ENCODE peak calls at places on chromosomes 16 and 17, in five cellular contexts. One of them, this sample, is unnamed.

GRCh38 chr17:82655523-82655922 is 7.3 kb upstream of the WDR45B start:
- DNase-seq in ascending aorta: no peak
- DNase-seq in SK-N-SH: no peak
- DNase-seq in IMR-90: no peak
- DNase-seq in AG04450: no peak
- DNase-seq in this sample: no peak

GRCh38 chr17:2232244-2232638 is 71.3 kb downstream of the SMG6 start:
- DNase-seq in IMR-90: peak
- DNase-seq in AG04450: no peak
- DNase-seq in SK-N-SH: no peak
- DNase-seq in ascending aorta: peak
- DNase-seq in this sample: no peak

GRCh38 chr16:69934044-69934443 is 17.1 kb upstream of the CLEC18A start:
- DNase-seq in IMR-90: no peak
- DNase-seq in SK-N-SH: no peak
- DNase-seq in ascending aorta: no peak
- DNase-seq in AG04450: no peak
- DNase-seq in this sample: no peak

GRCh38 chr17:7392696-7393612 is 1.4 kb downstream of the PLSCR3 start:
- DNase-seq in ascending aorta: no peak
- DNase-seq in AG04450: no peak
- DNase-seq in IMR-90: no peak
- DNase-seq in SK-N-SH: peak
- DNase-seq in this sample: no peak

GRCh38 chr16:1550061-1550460 is 16.6 kb downstream of the TMEM204 start:
- DNase-seq in SK-N-SH: no peak
- DNase-seq in IMR-90: no peak
- DNase-seq in ascending aorta: no peak
- DNase-seq in AG04450: no peak
- DNase-seq in this sample: no peak

GRCh38 chr16:19384656-19385055 is 33.0 kb upstream of the TMC5 start:
- DNase-seq in AG04450: no peak
- DNase-seq in IMR-90: no peak
- DNase-seq in SK-N-SH: no peak
- DNase-seq in ascending aorta: no peak
- DNase-seq in this sample: peak

GRCh38 chr17:50108556-50108955 is 13.4 kb downstream of the PDK2 start:
- DNase-seq in ascending aorta: no peak
- DNase-seq in IMR-90: no peak
- DNase-seq in SK-N-SH: no peak
- DNase-seq in AG04450: no peak
- DNase-seq in this sample: no peak

GRCh38 chr16:75273054-75273925 is 21.9 kb upstream of the BCAR1 start:
- DNase-seq in IMR-90: peak
- DNase-seq in SK-N-SH: no peak
- DNase-seq in ascending aorta: no peak
- DNase-seq in AG04450: no peak
- DNase-seq in this sample: peak

GRCh38 chr17:76872221-76872873 is 4.1 kb downstream of the MGAT5B start:
- DNase-seq in IMR-90: peak
- DNase-seq in AG04450: peak
- DNase-seq in SK-N-SH: peak
- DNase-seq in ascending aorta: no peak
- DNase-seq in this sample: peak

GRCh38 chr16:10828851-10829331 is 10.3 kb upstream of the TVP23A start:
- DNase-seq in ascending aorta: peak
- DNase-seq in AG04450: peak
- DNase-seq in SK-N-SH: peak
- DNase-seq in IMR-90: peak
- DNase-seq in this sample: peak

GRCh38 chr17:8105957-8106398 is 12.3 kb downstream of the ALOXE3 start:
- DNase-seq in SK-N-SH: no peak
- DNase-seq in AG04450: no peak
- DNase-seq in IMR-90: no peak
- DNase-seq in ascending aorta: no peak
- DNase-seq in this sample: peak

GRCh38 chr16:86604436-86605220 is 26.3 kb downstream of the FOXL1 start:
- DNase-seq in IMR-90: no peak
- DNase-seq in SK-N-SH: no peak
- DNase-seq in AG04450: no peak
- DNase-seq in ascending aorta: peak
- DNase-seq in this sample: no peak

GRCh38 chr17:33469411-33469810 is 176.3 kb upstream of the ASIC2 start:
- DNase-seq in SK-N-SH: no peak
- DNase-seq in ascending aorta: no peak
- DNase-seq in IMR-90: no peak
- DNase-seq in AG04450: no peak
- DNase-seq in this sample: no peak

GRCh38 chr17:39787743-39788484 is 50.2 kb downstream of the GRB7 start:
- DNase-seq in AG04450: no peak
- DNase-seq in SK-N-SH: no peak
- DNase-seq in IMR-90: no peak
- DNase-seq in ascending aorta: no peak
- DNase-seq in this sample: peak

GRCh38 chr17:28421775-28422305 is 15.8 kb upstream of the SLC46A1 start:
- DNase-seq in ascending aorta: no peak
- DNase-seq in SK-N-SH: no peak
- DNase-seq in IMR-90: no peak
- DNase-seq in AG04450: no peak
- DNase-seq in this sample: no peak

GRCh38 chr16:49281481-49281842 is at the start of gene CBLN1:
- DNase-seq in SK-N-SH: no peak
- DNase-seq in ascending aorta: no peak
- DNase-seq in AG04450: no peak
- DNase-seq in IMR-90: no peak
- DNase-seq in this sample: no peak

GRCh38 chr17:882827-883585 is 96.6 kb downstream of the NXN start:
- DNase-seq in IMR-90: peak
- DNase-seq in SK-N-SH: no peak
- DNase-seq in ascending aorta: no peak
- DNase-seq in AG04450: no peak
- DNase-seq in this sample: peak

GRCh38 chr16:1288813-1289479 is 20.5 kb upstream of the UBE2I start:
- DNase-seq in AG04450: no peak
- DNase-seq in IMR-90: no peak
- DNase-seq in ascending aorta: no peak
- DNase-seq in SK-N-SH: no peak
- DNase-seq in this sample: no peak

GRCh38 chr17:77465358-77466041 is 324.7 kb downstream of the SEC14L1 start:
- DNase-seq in ascending aorta: no peak
- DNase-seq in SK-N-SH: no peak
- DNase-seq in AG04450: no peak
- DNase-seq in IMR-90: peak
- DNase-seq in this sample: peak

DNA sequence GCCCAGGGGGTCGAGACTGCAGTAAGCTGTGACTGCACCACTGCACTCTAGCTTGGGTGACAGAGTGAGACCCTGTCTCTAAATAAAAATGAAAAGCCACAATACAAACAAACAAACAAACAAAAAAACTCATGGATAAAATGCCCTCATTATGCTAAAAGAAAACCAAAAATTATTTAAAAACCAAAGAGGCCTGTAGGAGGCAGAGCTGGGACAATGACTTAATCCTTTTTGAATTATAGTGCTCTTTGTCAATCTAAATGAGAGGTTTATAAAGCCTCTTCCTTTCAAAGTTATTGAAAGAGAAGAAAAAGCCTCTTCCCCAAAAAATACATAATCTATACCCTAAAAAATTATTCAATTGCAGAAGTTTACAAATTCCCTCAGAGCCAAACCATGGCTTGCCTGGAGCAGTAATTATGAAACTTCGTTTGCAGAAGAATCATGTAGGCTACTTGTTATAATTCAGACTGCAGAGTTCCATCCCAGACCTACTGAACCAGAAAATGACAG is 18.5 kb downstream of the CRLF3 start:
- DNase-seq in AG04450: no peak
- DNase-seq in SK-N-SH: no peak
- DNase-seq in IMR-90: no peak
- DNase-seq in ascending aorta: no peak
- DNase-seq in this sample: no peak
- TF ChIP-seq CTCF in AG04450: peak
- TF ChIP-seq CTCF in SK-N-SH: peak
- TF ChIP-seq CTCF in IMR-90: peak
- TF ChIP-seq CTCF in ascending aorta: no peak
- TF ChIP-seq CTCF in this sample: no peak

GRCh38 chr16:3035289-3035971 is 1.3 kb downstream of the BICDL2 start:
- DNase-seq in ascending aorta: no peak
- DNase-seq in AG04450: no peak
- DNase-seq in SK-N-SH: no peak
- DNase-seq in IMR-90: no peak
- DNase-seq in this sample: no peak

GRCh38 chr16:3038896-3039295 is 2.2 kb upstream of the BICDL2 start:
- DNase-seq in SK-N-SH: no peak
- DNase-seq in AG04450: no peak
- DNase-seq in ascending aorta: no peak
- DNase-seq in IMR-90: no peak
- DNase-seq in this sample: no peak

GRCh38 chr16:3038256-3038655 is 1.5 kb upstream of the BICDL2 start:
- DNase-seq in ascending aorta: no peak
- DNase-seq in IMR-90: no peak
- DNase-seq in SK-N-SH: peak
- DNase-seq in AG04450: no peak
- DNase-seq in this sample: peak

GRCh38 chr16:3035972-3036725 is 595 bp downstream of the BICDL2 start:
- DNase-seq in IMR-90: no peak
- DNase-seq in AG04450: no peak
- DNase-seq in ascending aorta: no peak
- DNase-seq in SK-N-SH: no peak
- DNase-seq in this sample: no peak

DNA sequence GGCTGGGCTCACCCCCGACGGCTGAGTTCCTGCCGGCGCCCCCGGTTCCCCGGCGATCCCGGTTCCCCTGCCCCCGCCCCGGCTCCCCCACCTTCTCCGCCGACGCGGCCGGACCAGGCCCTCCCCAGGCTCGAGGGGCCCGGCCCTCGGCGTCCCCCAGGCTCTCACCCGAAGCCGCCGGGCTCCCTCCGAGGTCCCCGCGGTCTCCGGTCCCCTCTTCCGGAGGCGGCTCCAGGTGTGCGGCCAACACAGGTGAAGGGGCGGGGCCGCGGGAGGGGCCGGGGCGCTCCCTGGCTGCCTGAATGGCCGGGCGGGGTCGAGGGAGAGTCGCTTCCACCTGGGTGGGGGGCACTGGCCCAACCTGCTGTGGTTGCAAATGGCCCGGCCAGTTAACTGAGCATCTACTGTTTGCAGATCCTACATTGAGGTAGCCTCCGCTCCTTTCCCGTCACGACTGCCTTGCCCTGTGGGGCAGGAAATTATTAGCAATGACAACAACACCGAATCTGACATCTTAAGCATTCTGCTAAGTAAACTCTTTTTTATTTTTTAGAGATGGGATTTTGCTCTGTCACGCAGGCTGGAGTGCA is at the start of gene BICDL2:
- DNase-seq in AG04450: no peak
- DNase-seq in IMR-90: no peak
- DNase-seq in ascending aorta: no peak
- DNase-seq in SK-N-SH: no peak
- DNase-seq in this sample: no peak
- H3K4me3 ChIP-seq in AG04450: no peak
- H3K4me3 ChIP-seq in IMR-90: no peak
- H3K4me3 ChIP-seq in ascending aorta: peak
- H3K4me3 ChIP-seq in SK-N-SH: no peak
- H3K4me3 ChIP-seq in this sample: peak

DNA sequence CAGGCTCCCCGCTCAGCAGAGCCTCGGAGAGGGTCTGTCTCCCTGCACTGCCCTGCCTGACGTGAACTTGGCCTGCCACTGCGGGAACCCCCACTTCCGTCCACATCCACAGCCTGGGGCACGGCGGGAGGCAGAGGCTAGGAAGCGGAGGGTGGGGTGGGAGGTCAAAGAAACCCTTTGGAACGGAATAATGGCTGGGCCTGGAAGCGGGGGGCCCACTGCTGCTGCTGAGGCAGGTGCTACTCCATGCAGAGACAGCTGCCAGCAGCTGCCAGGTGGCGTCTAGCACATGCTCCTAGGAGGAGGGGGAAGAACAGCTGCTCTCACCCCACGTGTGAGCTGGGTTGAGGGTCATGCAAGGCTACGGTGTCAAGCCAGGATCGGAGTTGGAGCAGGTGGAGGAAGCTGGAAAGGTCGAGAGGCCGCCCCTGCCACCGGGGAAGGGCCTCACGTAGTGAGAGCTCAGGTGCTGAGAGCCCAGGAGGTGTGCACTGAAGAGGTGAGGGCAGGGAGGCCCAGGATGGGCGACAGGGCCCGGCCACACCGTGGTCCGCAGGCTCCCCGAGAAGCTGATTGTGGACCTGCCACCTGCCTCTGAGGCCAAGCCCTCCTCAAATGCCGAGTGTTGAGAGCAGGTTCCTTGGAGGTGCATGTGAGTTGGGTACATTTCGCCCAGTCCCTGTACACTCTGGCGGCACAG is 9.8 kb downstream of the FSCN2 start:
- DNase-seq in SK-N-SH: no peak
- DNase-seq in IMR-90: no peak
- DNase-seq in ascending aorta: no peak
- DNase-seq in AG04450: no peak
- DNase-seq in this sample: no peak
- TF ChIP-seq CTCF in SK-N-SH: no peak
- TF ChIP-seq CTCF in IMR-90: no peak
- TF ChIP-seq CTCF in ascending aorta: no peak
- TF ChIP-seq CTCF in AG04450: no peak
- TF ChIP-seq CTCF in this sample: no peak

GRCh38 chr17:16583781-16584180 is 14.8 kb upstream of the ZNF287 start:
- DNase-seq in IMR-90: no peak
- DNase-seq in SK-N-SH: no peak
- DNase-seq in AG04450: no peak
- DNase-seq in ascending aorta: no peak
- DNase-seq in this sample: no peak

GRCh38 chr17:16585796-16586195 is 16.8 kb upstream of the ZNF287 start:
- DNase-seq in IMR-90: no peak
- DNase-seq in SK-N-SH: no peak
- DNase-seq in ascending aorta: no peak
- DNase-seq in AG04450: no peak
- DNase-seq in this sample: no peak

GRCh38 chr17:16589097-16589969 is 20.3 kb upstream of the ZNF287 start:
- DNase-seq in ascending aorta: peak
- DNase-seq in IMR-90: peak
- DNase-seq in AG04450: peak
- DNase-seq in SK-N-SH: peak
- DNase-seq in this sample: peak

DNA sequence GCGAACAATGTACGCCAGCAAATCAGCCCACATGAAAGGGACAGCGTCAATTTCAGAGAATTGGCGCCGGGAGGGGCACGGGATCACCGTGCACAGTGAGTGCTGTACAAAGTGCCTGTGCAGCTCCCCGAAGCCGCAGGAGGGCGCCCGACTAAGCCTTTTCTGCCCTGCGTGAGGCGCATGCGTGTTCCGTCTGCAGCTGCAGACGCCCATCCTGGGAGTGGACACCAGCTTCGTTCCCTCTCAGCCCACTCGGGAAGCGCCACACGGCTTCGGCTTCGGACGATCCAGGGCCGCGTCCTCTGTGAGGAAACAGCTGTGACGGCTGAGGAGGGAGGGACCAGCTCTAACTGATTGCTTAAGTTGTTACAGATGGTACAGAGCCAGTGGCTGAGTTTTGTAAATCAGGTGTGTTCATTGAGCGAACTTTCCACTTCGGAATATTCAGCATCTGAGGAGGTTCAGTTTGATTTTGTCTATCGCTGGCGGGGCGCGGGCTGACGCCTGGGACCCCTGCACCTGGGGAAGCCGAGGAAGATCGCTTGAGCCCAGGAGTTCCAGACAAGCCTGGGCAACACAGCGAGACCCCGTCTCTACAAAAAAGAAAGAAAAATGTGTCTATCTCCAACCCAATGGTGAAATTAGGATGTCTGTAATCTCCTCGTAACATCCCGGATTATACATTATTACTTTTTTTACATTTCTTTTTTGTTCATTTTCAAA is 15.4 kb upstream of the ZNF287 start:
- DNase-seq in SK-N-SH: peak
- DNase-seq in IMR-90: peak
- DNase-seq in ascending aorta: peak
- DNase-seq in AG04450: peak
- DNase-seq in this sample: peak
- H3K4me3 ChIP-seq in SK-N-SH: peak
- H3K4me3 ChIP-seq in IMR-90: peak
- H3K4me3 ChIP-seq in ascending aorta: peak
- H3K4me3 ChIP-seq in AG04450: peak
- H3K4me3 ChIP-seq in this sample: peak